ENCODE peak calls at places on chromosomes 11 and 22, in four cellular contexts. K, N, H and J are unnamed samples.
A peak's percentile ranks its signal among the peaks of the same experiment; 100 is the strongest.

GRCh38 chr11:123616505-123617198 is 37.8 kb downstream of the SCN3B start:
- DNase-seq in K (no peak), N (no peak), H (no peak), J (no peak)

GRCh38 chr11:24925091-24925490 is 428.2 kb downstream of the LUZP2 start:
- DNase-seq in K (no peak), N (no peak), H (no peak), J (no peak)

GRCh38 chr22:30347255-30347892 is 9.3 kb downstream of the SF3A1 start:
- DNase-seq in K (no peak), N (no peak), H (no peak), J (no peak)

GRCh38 chr22:30830907-30831306 is 136.2 kb downstream of the OSBP2 start:
- DNase-seq in K (no peak), N (no peak), H (no peak), J (no peak)

GRCh38 chr11:58330861-58331260 is 28.0 kb downstream of the OR5B17 start:
- DNase-seq in K (no peak), N (no peak), H (no peak), J (no peak)

GRCh38 chr11:65355013-65355775 is 643 bp downstream of the TIGD3 start:
- DNase-seq in K (peak; percentile 69), N (no peak), H (peak; percentile 73), J (peak; percentile 59)

GRCh38 chr11:82229346-82229745 is 504.3 kb downstream of the FAM181B start:
- DNase-seq in K (no peak), N (no peak), H (peak; percentile 40), J (no peak)

GRCh38 chr11:121318848-121319834 is 26.6 kb downstream of the SC5D start:
- DNase-seq in K (no peak), N (no peak), H (peak; percentile 55), J (peak; percentile 61)

GRCh38 chr11:27485930-27486773 is 13.6 kb upstream of the LGR4 start:
- DNase-seq in K (peak; percentile 5), N (no peak), H (peak; percentile 56), J (peak; percentile 22)

GRCh38 chr11:27482793-27483192 is 10.2 kb upstream of the LGR4 start:
- DNase-seq in K (no peak), N (no peak), H (no peak), J (no peak)

GRCh38 chr11:27477831-27478230 is 5.2 kb upstream of the LGR4 start:
- DNase-seq in K (no peak), N (no peak), H (no peak), J (no peak)

GRCh38 chr11:27477243-27477642 is 4.7 kb upstream of the LGR4 start:
- DNase-seq in K (no peak), N (no peak), H (no peak), J (no peak)

DNA sequence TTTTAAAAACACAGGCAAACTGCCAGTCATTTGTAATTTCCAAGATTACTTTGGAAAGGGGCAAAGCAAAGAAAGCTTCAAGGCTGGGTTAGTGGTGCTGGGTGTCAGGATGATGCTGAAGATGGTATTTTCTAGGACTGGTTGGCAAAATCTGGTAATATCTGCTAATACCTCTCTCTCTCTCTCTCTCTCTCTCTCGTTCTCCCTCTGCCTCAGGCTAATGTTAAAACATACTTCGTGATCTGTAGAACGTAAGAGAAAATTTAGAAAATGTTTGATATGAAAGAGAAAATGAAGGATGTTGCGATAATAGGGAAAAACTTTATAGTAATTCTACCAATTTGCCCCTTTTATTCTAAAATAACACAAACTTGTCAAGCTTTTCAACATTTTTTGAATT is 9.4 kb upstream of the LGR4 start:
- DNase-seq in K (no peak), N (no peak), H (no peak), J (no peak)
- H3K27ac ChIP-seq in K (no peak overlapping the region), N (no peak overlapping the region), H (no peak overlapping the region), J (no peak overlapping the region)

GRCh38 chr11:3051435-3052108 is 5.7 kb downstream of the CARS1 start:
- DNase-seq in K (no peak), N (no peak), H (no peak), J (no peak)

GRCh38 chr11:3052567-3052966 is 4.7 kb downstream of the CARS1 start:
- DNase-seq in K (no peak), N (no peak), H (no peak), J (no peak)

GRCh38 chr11:3050386-3051325 is 6.6 kb downstream of the CARS1 start:
- DNase-seq in K (no peak), N (no peak), H (no peak), J (no peak)

GRCh38 chr11:3049430-3050243 is 7.6 kb downstream of the CARS1 start:
- DNase-seq in K (peak; percentile 65), N (peak; percentile 82), H (no peak), J (peak; percentile 30)

DNA sequence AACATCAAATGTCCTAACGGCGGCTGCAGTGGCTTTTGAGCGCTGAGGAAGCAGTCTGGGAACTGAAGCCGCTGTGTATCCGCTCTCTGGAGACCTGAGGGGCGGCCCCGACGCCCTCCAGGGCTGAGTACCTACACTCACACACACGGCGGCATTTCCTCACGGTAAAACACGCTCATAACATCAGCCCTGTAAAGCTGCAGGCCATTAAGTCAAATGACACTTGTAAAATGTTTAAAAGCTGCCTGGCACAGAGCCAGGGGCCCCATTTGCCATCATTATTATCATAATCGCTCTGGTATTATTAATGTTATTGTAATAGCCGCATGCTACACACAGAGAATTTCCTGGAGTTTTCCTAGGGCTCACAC is 5.1 kb downstream of the CARS1 start:
- DNase-seq in K (no peak), N (no peak), H (no peak), J (no peak)
- H3K4me1 ChIP-seq in K (peaks cover 37% of the 10 kb centered on the region), N (peaks cover 32% of the 10 kb centered on the region), H (peaks cover 13% of the 10 kb centered on the region), J (peaks cover 20% of the 10 kb centered on the region)

DNA sequence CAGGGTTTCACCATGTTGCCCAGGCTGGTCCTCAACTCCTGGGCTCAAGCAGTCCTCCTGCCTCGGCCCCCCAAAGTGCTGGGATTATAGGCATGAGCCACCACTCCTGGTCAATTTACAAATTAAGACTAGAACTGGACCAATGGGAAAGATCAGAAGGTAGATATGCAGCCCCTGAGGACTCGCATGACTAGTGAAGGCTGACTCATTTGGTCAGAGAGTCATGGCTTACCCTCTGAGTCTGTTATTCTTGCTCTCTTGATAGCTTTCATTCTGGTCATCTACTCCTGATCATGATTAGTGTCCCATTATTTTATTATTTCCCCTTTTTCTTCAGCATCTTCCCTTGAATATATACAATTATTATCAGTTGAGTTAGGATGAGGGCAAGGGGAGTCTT is 2.7 kb upstream of the LDHAL6A start:
- DNase-seq in K (no peak), N (no peak), H (no peak), J (no peak)
- H3K36me3 ChIP-seq in K (no peaks in the 10 kb centered on the region), N (no peaks in the 10 kb centered on the region), H (no peaks in the 10 kb centered on the region), J (no peaks in the 10 kb centered on the region)

DNA sequence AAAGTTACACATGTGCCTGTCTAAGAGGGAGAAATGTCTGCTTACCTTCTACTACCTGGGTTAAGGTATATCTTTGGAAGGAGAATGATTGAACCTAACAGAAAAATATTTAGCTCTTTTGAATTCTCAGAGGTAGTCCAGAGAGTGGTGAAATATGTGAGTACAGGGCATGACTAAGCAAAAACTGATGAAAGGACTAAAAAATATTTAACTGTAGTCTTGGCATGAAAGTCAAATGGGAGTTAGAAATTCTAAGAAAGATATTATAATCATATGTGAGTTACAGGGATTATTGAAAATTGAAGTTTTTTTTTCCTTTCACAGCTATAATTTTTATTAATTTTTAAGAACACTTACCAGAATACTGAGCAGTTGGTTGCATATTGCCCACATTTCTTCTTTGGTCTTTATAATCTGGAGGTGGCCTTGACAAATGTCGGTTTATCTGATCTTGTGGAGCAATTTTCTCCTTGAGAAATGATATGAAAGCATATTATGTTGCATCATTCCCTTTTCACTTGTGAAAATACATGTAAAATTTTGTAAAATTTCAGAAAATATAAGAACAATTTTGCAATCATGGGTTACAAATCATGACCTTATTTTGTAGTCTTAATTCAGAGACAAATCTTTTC is 61.4 kb upstream of the MTMR2 start:
- DNase-seq in K (no peak), N (no peak), H (no peak), J (no peak)
- H3K27ac ChIP-seq in K (no peak overlapping the region), N (no peak overlapping the region), H (no peak overlapping the region), J (no peak overlapping the region)

GRCh38 chr11:73151371-73151870 is 9.3 kb upstream of the FCHSD2 start:
- DNase-seq in K (no peak), N (no peak), H (no peak), J (no peak)
- H3K4me1 ChIP-seq in K (peaks cover 37% of the 10 kb centered on the region), N (peaks cover 93% of the 10 kb centered on the region), H (peaks cover 7% of the 10 kb centered on the region), J (no peaks in the 10 kb centered on the region)